ENCODE peak calls at places on chromosome 20, in ten cellular contexts. W, K, F, H, D, J, G, C, Z and E are unnamed samples.

GRCh38 chr20:19603390-19603753 is 154.7 kb upstream of the RIN2 start:
- DNase-seq in C (no peak), F (no peak), Z (no peak), H (no peak), W (no peak), G (no peak), K (no peak), D (peak; percentile 25), J (no peak), E (no peak)

GRCh38 chr20:10005885-10006284 is 28.9 kb upstream of the ANKEF1 start:
- DNase-seq in J (peak; percentile 6), Z (no peak), F (no peak), W (no peak), C (no peak), D (no peak), H (no peak), G (no peak), K (no peak), E (no peak)

GRCh38 chr20:208937-209566 is 18.0 kb upstream of the DEFB129 start:
- DNase-seq in F (peak; percentile 38), D (peak; percentile 55), K (peak; percentile 41), J (peak; percentile 6), C (no peak), G (peak; percentile 74), Z (peak; percentile 78), W (peak; percentile 65), H (peak; percentile 4), E (peak; percentile 56)

GRCh38 chr20:62018437-62019143 is 47.1 kb downstream of the TAF4 start:
- DNase-seq in G (no peak), K (no peak), Z (no peak), H (no peak), D (no peak), C (no peak), J (no peak), F (no peak), W (no peak), E (no peak)

GRCh38 chr20:5996765-5997164 is 46.3 kb downstream of the MCM8 start:
- DNase-seq in C (no peak), Z (peak; percentile 44), J (no peak), W (no peak), D (peak; percentile 79), F (no peak), H (peak; percentile 15), K (no peak), G (no peak), E (no peak)

GRCh38 chr20:56352656-56353055 is 6.1 kb upstream of the FAM210B start:
- DNase-seq in W (no peak), H (no peak), C (no peak), K (no peak), G (no peak), D (no peak), F (no peak), Z (no peak), J (no peak), E (no peak)

GRCh38 chr20:16556299-16556698 is 16.9 kb downstream of the KIF16B start:
- DNase-seq in D (no peak), W (no peak), G (no peak), Z (peak; percentile 69), J (no peak), K (no peak), F (no peak), H (no peak), C (no peak), E (peak; percentile 15)

GRCh38 chr20:34516874-34517542 is 786 bp downstream of the DYNLRB1 start:
- DNase-seq in D (peak; percentile 53), J (no peak), G (peak; percentile 75), C (no peak), F (no peak), K (peak; percentile 60), Z (peak; percentile 4), W (peak; percentile 46), H (no peak), E (no peak)

GRCh38 chr20:41306061-41306727 is 11.3 kb downstream of the ZHX3 start:
- DNase-seq in J (no peak), G (peak; percentile 86), W (no peak), C (no peak), D (no peak), H (no peak), F (no peak), Z (no peak), K (no peak), E (no peak)

GRCh38 chr20:41308726-41309413 is 8.7 kb downstream of the ZHX3 start:
- DNase-seq in J (peak; percentile 42), C (no peak), F (no peak), W (no peak), D (no peak), K (no peak), Z (no peak), H (no peak), G (no peak), E (peak; percentile 88)

GRCh38 chr20:41308290-41308691 is 9.2 kb downstream of the ZHX3 start:
- DNase-seq in F (no peak), C (no peak), D (no peak), K (no peak), G (no peak), Z (peak; percentile 15), H (peak; percentile 10), W (peak; percentile 29), J (no peak), E (peak; percentile 69)

GRCh38 chr20:41307021-41307420 is 10.5 kb downstream of the ZHX3 start:
- DNase-seq in G (no peak), Z (no peak), W (no peak), C (no peak), K (no peak), H (no peak), J (no peak), D (no peak), F (no peak), E (no peak)

DNA sequence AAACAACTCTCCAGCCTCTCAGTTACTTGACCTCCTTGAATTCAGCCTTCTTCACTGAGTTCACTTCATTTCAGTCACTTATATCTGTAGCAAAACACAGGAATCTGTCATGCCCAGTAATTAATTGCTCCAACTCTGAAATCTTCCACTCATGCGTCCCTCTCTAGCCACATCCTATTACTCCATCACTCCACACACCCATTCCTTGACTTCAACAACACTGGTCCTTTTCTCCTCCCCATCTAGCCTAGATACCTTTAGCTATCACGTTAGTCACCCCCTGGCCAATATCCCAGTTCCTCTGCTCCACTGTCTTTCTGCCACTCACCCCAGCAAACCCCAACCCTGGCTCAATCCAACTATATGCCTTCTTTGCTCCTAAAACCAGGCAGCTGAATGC is 7.7 kb downstream of the ZHX3 start:
- DNase-seq in K (no peak), G (no peak), W (no peak), J (no peak), Z (peak; percentile 50), H (no peak), D (no peak), C (no peak), F (no peak), E (no peak)
- H3K79me2 ChIP-seq in K (peaks cover 85% of the 10 kb centered on the region), G (no peaks in the 10 kb centered on the region), W (peaks cover 88% of the 10 kb centered on the region), J (peaks cover 37% of the 10 kb centered on the region), Z (peaks cover 53% of the 10 kb centered on the region), H (peaks cover 6% of the 10 kb centered on the region), D (peaks cover 38% of the 10 kb centered on the region), C (no peaks in the 10 kb centered on the region), F (no peaks in the 10 kb centered on the region), E (no peaks in the 10 kb centered on the region)

GRCh38 chr20:47361268-47361665 is 4.8 kb upstream of the ZMYND8 start:
- DNase-seq in D (no peak), F (no peak), G (no peak), H (no peak), C (no peak), K (no peak), W (no peak), Z (no peak), J (no peak), E (no peak)

GRCh38 chr20:47359533-47360206 is 3.2 kb upstream of the ZMYND8 start:
- DNase-seq in G (peak; percentile 50), W (no peak), C (no peak), Z (no peak), J (no peak), D (no peak), K (no peak), H (no peak), F (no peak), E (no peak)

GRCh38 chr20:47358672-47359532 is 2.4 kb upstream of the ZMYND8 start:
- DNase-seq in G (peak; percentile 63), K (peak; percentile 67), Z (peak; percentile 95), W (peak; percentile 92), F (peak; percentile 49), C (peak; percentile 75), H (peak; percentile 92), D (no peak), J (peak; percentile 61), E (peak; percentile 95)

GRCh38 chr20:47360489-47361267 is 4.2 kb upstream of the ZMYND8 start:
- DNase-seq in K (peak; percentile 75), W (peak; percentile 85), G (peak; percentile 77), Z (peak; percentile 89), D (no peak), J (peak; percentile 84), C (peak; percentile 75), F (peak; percentile 60), H (peak; percentile 84), E (peak; percentile 63)

GRCh38 chr20:47360207-47360488 is 3.6 kb upstream of the ZMYND8 start:
- DNase-seq in H (peak; percentile 68), C (no peak), Z (peak; percentile 86), F (no peak), J (no peak), K (no peak), D (no peak), G (no peak), W (peak; percentile 70), E (peak; percentile 96)
- H2AFZ ChIP-seq in H (no peak overlapping the region), C (no peak overlapping the region), Z (peak overlapping the region; percentile 50), F (peak overlapping the region; percentile 84), J (no peak overlapping the region), K (peak overlapping the region; percentile 75), D (no peak overlapping the region), G (peak overlapping the region; percentile 91), W (peak overlapping the region; percentile 54), E (peak overlapping the region; percentile 20)

GRCh38 chr20:45860573-45861011 is 3.2 kb downstream of the ZSWIM3 start:
- DNase-seq in J (no peak), C (no peak), W (no peak), H (no peak), K (no peak), F (no peak), Z (peak; percentile 51), G (no peak), D (no peak), E (no peak)

GRCh38 chr20:45861157-45862075 is 4.0 kb downstream of the ZSWIM3 start:
- DNase-seq in F (no peak), D (no peak), Z (no peak), C (no peak), G (no peak), J (no peak), W (no peak), K (no peak), H (no peak), E (no peak)

GRCh38 chr20:45867129-45867810 is 9.9 kb downstream of the ZSWIM3 start:
- DNase-seq in K (no peak), Z (no peak), H (no peak), D (no peak), W (no peak), C (no peak), F (no peak), J (no peak), G (no peak), E (no peak)

GRCh38 chr20:45866454-45866853 is 9.0 kb downstream of the ZSWIM3 start:
- DNase-seq in W (no peak), G (no peak), J (no peak), C (no peak), Z (no peak), H (no peak), D (no peak), F (no peak), K (no peak), E (no peak)

DNA sequence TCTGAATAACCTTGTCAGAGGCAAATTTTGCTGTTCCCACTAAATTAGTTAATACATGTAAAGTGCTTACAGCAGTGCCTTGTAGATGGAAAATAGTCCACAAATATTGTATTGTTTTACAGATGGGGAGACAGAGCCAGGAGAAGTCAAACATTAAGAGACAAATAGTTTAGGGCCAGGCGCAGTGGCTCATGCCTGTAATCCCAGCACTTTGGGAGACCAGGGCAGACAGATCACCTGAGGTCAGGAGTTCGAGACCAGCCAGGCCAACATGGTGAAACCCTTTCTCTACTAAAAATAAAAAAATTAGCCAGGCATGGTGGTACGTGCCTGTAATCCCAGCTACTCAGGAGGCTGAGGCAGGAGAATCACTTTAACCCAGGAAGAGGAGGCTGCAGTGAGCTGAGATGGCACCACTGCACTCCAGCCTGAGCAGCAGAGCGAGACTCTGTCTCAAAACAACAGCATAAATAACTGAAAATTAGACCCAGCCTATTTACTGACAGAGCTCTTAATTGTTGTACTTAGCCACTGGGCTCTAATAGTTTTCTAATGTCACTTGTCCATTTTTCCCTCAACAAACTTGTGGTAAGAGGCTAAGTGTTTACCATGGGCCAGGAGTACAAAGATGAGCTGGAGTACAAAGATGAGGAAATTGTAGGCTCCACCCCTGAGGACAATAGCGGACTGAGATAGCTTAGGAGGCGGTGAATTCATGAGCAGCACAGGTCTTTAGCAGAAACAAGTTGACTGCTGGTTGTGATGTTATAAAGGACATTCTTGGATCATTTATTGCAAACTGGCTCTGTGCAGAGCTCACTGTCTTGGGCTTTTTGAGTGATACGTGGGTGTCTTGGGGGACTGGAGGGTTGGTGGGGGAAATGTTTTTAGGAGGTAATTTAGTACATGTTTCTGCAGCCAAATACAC is 6.4 kb downstream of the ZSWIM3 start:
- DNase-seq in K (no peak), D (no peak), H (no peak), J (no peak), G (no peak), F (no peak), C (no peak), W (peak; percentile 46), Z (no peak), E (no peak)
- H3K79me2 ChIP-seq in K (no peaks in the 10 kb centered on the region), D (peaks cover 3% of the 10 kb centered on the region), H (no peaks in the 10 kb centered on the region), J (no peaks in the 10 kb centered on the region), G (peaks cover 21% of the 10 kb centered on the region), F (no peaks in the 10 kb centered on the region), C (no peaks in the 10 kb centered on the region), W (peaks cover 25% of the 10 kb centered on the region), Z (peaks cover 2% of the 10 kb centered on the region), E (no peaks in the 10 kb centered on the region)

GRCh38 chr20:22690616-22691179 is 106.3 kb upstream of the FOXA2 start:
- DNase-seq in D (no peak), H (no peak), C (no peak), W (no peak), Z (no peak), J (no peak), F (no peak), K (no peak), G (no peak), E (no peak)
- H2AFZ ChIP-seq in D (no peak overlapping the region), H (no peak overlapping the region), C (no peak overlapping the region), W (no peak overlapping the region), Z (no peak overlapping the region), J (no peak overlapping the region), F (no peak overlapping the region), K (no peak overlapping the region), G (no peak overlapping the region), E (no peak overlapping the region)